ENCODE peak calls at places on chromosomes 5 and 9, in eight cellular contexts. One of them, this sample, is unnamed.

GRCh38 chr5:60959156-60959555 is 14.2 kb downstream of the NDUFAF2 start:
- DNase-seq in upper lobe of right lung: no peak
- DNase-seq in dorsolateral prefrontal cortex: no peak
- DNase-seq in choroid plexus epithelial cell: peak; percentile 52
- DNase-seq in endodermal cell: no peak
- DNase-seq in fibroblast of mammary gland: peak; percentile 49
- DNase-seq in neural progenitor cell: no peak
- DNase-seq in NT2/D1: no peak
- DNase-seq in this sample: no peak

GRCh38 chr5:74464512-74465209 is 175.9 kb downstream of the ENC1 start:
- DNase-seq in upper lobe of right lung: no peak
- DNase-seq in dorsolateral prefrontal cortex: no peak
- DNase-seq in choroid plexus epithelial cell: peak; percentile 40
- DNase-seq in endodermal cell: no peak
- DNase-seq in fibroblast of mammary gland: peak; percentile 35
- DNase-seq in neural progenitor cell: no peak
- DNase-seq in NT2/D1: no peak
- DNase-seq in this sample: no peak

GRCh38 chr5:148384389-148384756 is 615 bp downstream of the FBXO38 start:
- DNase-seq in upper lobe of right lung: no peak
- DNase-seq in dorsolateral prefrontal cortex: no peak
- DNase-seq in choroid plexus epithelial cell: no peak
- DNase-seq in endodermal cell: no peak
- DNase-seq in fibroblast of mammary gland: no peak
- DNase-seq in neural progenitor cell: no peak
- DNase-seq in NT2/D1: no peak
- DNase-seq in this sample: no peak

GRCh38 chr9:85505612-85506011 is 236.1 kb downstream of the AGTPBP1 start:
- DNase-seq in upper lobe of right lung: no peak
- DNase-seq in dorsolateral prefrontal cortex: no peak
- DNase-seq in choroid plexus epithelial cell: no peak
- DNase-seq in endodermal cell: no peak
- DNase-seq in fibroblast of mammary gland: no peak
- DNase-seq in neural progenitor cell: no peak
- DNase-seq in NT2/D1: no peak
- DNase-seq in this sample: no peak

GRCh38 chr9:112472996-112473395 is 13.6 kb upstream of the KIAA1958 start:
- DNase-seq in upper lobe of right lung: no peak
- DNase-seq in dorsolateral prefrontal cortex: no peak
- DNase-seq in choroid plexus epithelial cell: no peak
- DNase-seq in endodermal cell: no peak
- DNase-seq in fibroblast of mammary gland: no peak
- DNase-seq in neural progenitor cell: no peak
- DNase-seq in NT2/D1: no peak
- DNase-seq in this sample: no peak

GRCh38 chr9:93098236-93098946 is 2.4 kb downstream of the CARD19 start:
- DNase-seq in upper lobe of right lung: peak; percentile 93
- DNase-seq in dorsolateral prefrontal cortex: peak; percentile 96
- DNase-seq in choroid plexus epithelial cell: peak; percentile 97
- DNase-seq in endodermal cell: peak; percentile 42
- DNase-seq in fibroblast of mammary gland: peak; percentile 98
- DNase-seq in neural progenitor cell: no peak
- DNase-seq in NT2/D1: no peak
- DNase-seq in this sample: no peak

GRCh38 chr5:88825782-88826110 is 57.2 kb downstream of the MEF2C start:
- DNase-seq in upper lobe of right lung: no peak
- DNase-seq in dorsolateral prefrontal cortex: no peak
- DNase-seq in choroid plexus epithelial cell: peak; percentile 9
- DNase-seq in endodermal cell: no peak
- DNase-seq in fibroblast of mammary gland: no peak
- DNase-seq in neural progenitor cell: no peak
- DNase-seq in NT2/D1: no peak
- DNase-seq in this sample: no peak

GRCh38 chr5:113195197-113195715 is 218.7 kb downstream of the DCP2 start:
- DNase-seq in upper lobe of right lung: no peak
- DNase-seq in dorsolateral prefrontal cortex: no peak
- DNase-seq in choroid plexus epithelial cell: no peak
- DNase-seq in endodermal cell: peak; percentile 17
- DNase-seq in fibroblast of mammary gland: no peak
- DNase-seq in neural progenitor cell: no peak
- DNase-seq in NT2/D1: no peak
- DNase-seq in this sample: no peak

GRCh38 chr5:59390074-59390659 is 503.4 kb downstream of the PDE4D start:
- DNase-seq in upper lobe of right lung: no peak
- DNase-seq in dorsolateral prefrontal cortex: no peak
- DNase-seq in choroid plexus epithelial cell: peak; percentile 62
- DNase-seq in endodermal cell: no peak
- DNase-seq in fibroblast of mammary gland: peak; percentile 30
- DNase-seq in neural progenitor cell: peak; percentile 53
- DNase-seq in NT2/D1: peak; percentile 3
- DNase-seq in this sample: no peak

GRCh38 chr9:74570879-74571512 is 73.9 kb downstream of the RORB start:
- DNase-seq in upper lobe of right lung: no peak
- DNase-seq in dorsolateral prefrontal cortex: no peak
- DNase-seq in choroid plexus epithelial cell: peak; percentile 70
- DNase-seq in endodermal cell: peak; percentile 68
- DNase-seq in fibroblast of mammary gland: peak; percentile 56
- DNase-seq in neural progenitor cell: peak; percentile 21
- DNase-seq in NT2/D1: no peak
- DNase-seq in this sample: no peak

GRCh38 chr9:125995006-125995405 is 247.8 kb downstream of the PBX3 start:
- DNase-seq in upper lobe of right lung: no peak
- DNase-seq in dorsolateral prefrontal cortex: peak; percentile 35
- DNase-seq in choroid plexus epithelial cell: no peak
- DNase-seq in endodermal cell: no peak
- DNase-seq in fibroblast of mammary gland: no peak
- DNase-seq in neural progenitor cell: no peak
- DNase-seq in NT2/D1: no peak
- DNase-seq in this sample: no peak

GRCh38 chr9:27749838-27750237 is 176.6 kb upstream of the C9orf72 start:
- DNase-seq in upper lobe of right lung: no peak
- DNase-seq in dorsolateral prefrontal cortex: peak; percentile 66
- DNase-seq in choroid plexus epithelial cell: no peak
- DNase-seq in endodermal cell: peak; percentile 86
- DNase-seq in fibroblast of mammary gland: no peak
- DNase-seq in neural progenitor cell: no peak
- DNase-seq in NT2/D1: peak; percentile 67
- DNase-seq in this sample: peak; percentile 47

GRCh38 chr9:134766587-134766986 is 114.0 kb upstream of the FCN2 start:
- DNase-seq in upper lobe of right lung: no peak
- DNase-seq in dorsolateral prefrontal cortex: no peak
- DNase-seq in choroid plexus epithelial cell: no peak
- DNase-seq in endodermal cell: no peak
- DNase-seq in fibroblast of mammary gland: no peak
- DNase-seq in neural progenitor cell: no peak
- DNase-seq in NT2/D1: no peak
- DNase-seq in this sample: no peak

GRCh38 chr5:26024774-26025173 is 1013.6 kb downstream of the CDH9 start:
- DNase-seq in upper lobe of right lung: no peak
- DNase-seq in dorsolateral prefrontal cortex: no peak
- DNase-seq in choroid plexus epithelial cell: no peak
- DNase-seq in endodermal cell: peak; percentile 78
- DNase-seq in fibroblast of mammary gland: no peak
- DNase-seq in neural progenitor cell: peak; percentile 41
- DNase-seq in NT2/D1: no peak
- DNase-seq in this sample: peak; percentile 14

GRCh38 chr5:94746731-94747124 is 128.3 kb downstream of the SLF1 start:
- DNase-seq in upper lobe of right lung: no peak
- DNase-seq in dorsolateral prefrontal cortex: no peak
- DNase-seq in choroid plexus epithelial cell: peak; percentile 75
- DNase-seq in endodermal cell: no peak
- DNase-seq in fibroblast of mammary gland: peak; percentile 16
- DNase-seq in neural progenitor cell: no peak
- DNase-seq in NT2/D1: no peak
- DNase-seq in this sample: no peak

GRCh38 chr5:89722538-89722937 is 687.0 kb downstream of the CETN3 start:
- DNase-seq in upper lobe of right lung: no peak
- DNase-seq in dorsolateral prefrontal cortex: no peak
- DNase-seq in choroid plexus epithelial cell: no peak
- DNase-seq in endodermal cell: no peak
- DNase-seq in fibroblast of mammary gland: no peak
- DNase-seq in neural progenitor cell: peak; percentile 12
- DNase-seq in NT2/D1: no peak
- DNase-seq in this sample: no peak

DNA sequence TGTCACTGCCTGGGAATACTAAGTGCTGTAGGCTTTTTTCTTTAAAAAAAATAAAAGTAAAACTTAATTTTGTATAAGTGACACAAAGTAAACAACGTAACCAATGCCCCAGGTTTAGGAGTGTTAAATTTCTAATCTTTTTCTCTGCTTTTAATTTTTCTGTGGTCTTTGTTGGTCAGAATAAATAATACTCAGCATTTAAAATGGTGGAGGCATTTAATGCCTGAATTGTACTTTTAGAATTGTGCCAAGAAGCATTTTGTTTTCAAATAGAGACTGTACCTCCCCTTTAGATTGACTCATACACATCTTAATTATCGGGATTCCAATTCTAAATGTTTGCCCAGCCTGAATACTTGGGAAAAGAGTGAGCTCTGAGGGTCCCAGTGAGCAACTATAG is 1.6 kb downstream of the DMXL1 start:
- DNase-seq in upper lobe of right lung: no peak
- DNase-seq in dorsolateral prefrontal cortex: no peak
- DNase-seq in choroid plexus epithelial cell: no peak
- DNase-seq in endodermal cell: no peak
- DNase-seq in fibroblast of mammary gland: no peak
- DNase-seq in neural progenitor cell: no peak
- DNase-seq in NT2/D1: no peak
- DNase-seq in this sample: no peak
- H3K4me3 ChIP-seq in upper lobe of right lung: peak overlapping the region; percentile 94
- H3K4me3 ChIP-seq in dorsolateral prefrontal cortex: peak overlapping the region; percentile 92
- H3K4me3 ChIP-seq in choroid plexus epithelial cell: no peak overlapping the region
- H3K4me3 ChIP-seq in endodermal cell: peak overlapping the region; percentile 100
- H3K4me3 ChIP-seq in fibroblast of mammary gland: no peak overlapping the region
- H3K4me3 ChIP-seq in neural progenitor cell: peak overlapping the region; percentile 58
- H3K4me3 ChIP-seq in NT2/D1: peak overlapping the region; percentile 8
- H3K4me3 ChIP-seq in this sample: no peak overlapping the region

DNA sequence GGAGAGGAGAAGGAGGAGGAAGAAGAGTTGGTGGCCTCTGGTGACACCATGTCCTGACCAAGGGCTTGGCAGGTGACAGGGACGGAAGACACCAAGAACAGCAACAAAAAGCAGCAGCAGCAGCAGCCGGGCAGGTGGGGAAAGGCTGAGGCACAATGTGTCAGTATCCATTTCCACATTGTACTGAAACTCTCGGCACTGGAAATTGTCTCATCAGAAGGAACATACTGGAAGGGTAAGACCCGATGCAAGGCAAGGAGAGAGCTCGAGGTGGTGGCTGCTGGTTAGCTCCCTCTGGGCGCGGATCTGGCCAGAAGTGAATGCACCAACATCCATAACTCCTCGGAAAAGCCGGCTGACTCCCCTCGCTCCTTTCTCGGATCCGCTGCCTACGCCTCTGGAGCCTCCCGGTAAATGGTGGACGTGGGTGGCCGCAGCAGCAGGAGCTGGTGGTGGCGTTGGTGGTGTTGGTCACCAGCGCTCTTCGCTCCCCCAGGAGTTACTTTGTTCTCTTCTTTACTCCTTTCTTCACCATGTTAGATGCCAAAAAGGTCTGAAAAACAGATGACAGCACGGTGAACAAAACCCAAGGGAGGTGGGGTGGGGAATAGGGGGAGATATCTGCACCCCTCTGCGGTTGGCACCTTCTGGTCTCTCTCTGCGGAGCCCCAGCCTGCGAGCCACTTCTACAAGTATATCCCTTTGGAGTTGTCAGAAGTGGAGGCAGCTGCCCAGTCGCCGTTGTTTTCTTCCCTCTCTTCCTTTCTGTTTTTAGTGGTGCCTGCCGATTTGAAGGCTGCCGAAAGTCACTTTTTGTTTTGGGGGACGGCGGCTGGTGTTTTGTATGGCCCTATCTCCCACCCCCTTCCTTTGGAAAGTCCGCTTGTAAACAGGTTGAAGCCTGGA is 463 bp downstream of the FGF10 start:
- DNase-seq in upper lobe of right lung: peak; percentile 57
- DNase-seq in dorsolateral prefrontal cortex: peak; percentile 71
- DNase-seq in choroid plexus epithelial cell: no peak
- DNase-seq in endodermal cell: peak; percentile 73
- DNase-seq in fibroblast of mammary gland: peak; percentile 44
- DNase-seq in neural progenitor cell: peak; percentile 46
- DNase-seq in NT2/D1: no peak
- DNase-seq in this sample: peak; percentile 30
- H3K4me3 ChIP-seq in upper lobe of right lung: peak overlapping the region; percentile 51
- H3K4me3 ChIP-seq in dorsolateral prefrontal cortex: peak overlapping the region; percentile 65
- H3K4me3 ChIP-seq in choroid plexus epithelial cell: no peak overlapping the region
- H3K4me3 ChIP-seq in endodermal cell: peak overlapping the region; percentile 77
- H3K4me3 ChIP-seq in fibroblast of mammary gland: peak overlapping the region; percentile 60
- H3K4me3 ChIP-seq in neural progenitor cell: peak overlapping the region; percentile 62
- H3K4me3 ChIP-seq in NT2/D1: peak overlapping the region; percentile 30
- H3K4me3 ChIP-seq in this sample: peak overlapping the region; percentile 56

DNA sequence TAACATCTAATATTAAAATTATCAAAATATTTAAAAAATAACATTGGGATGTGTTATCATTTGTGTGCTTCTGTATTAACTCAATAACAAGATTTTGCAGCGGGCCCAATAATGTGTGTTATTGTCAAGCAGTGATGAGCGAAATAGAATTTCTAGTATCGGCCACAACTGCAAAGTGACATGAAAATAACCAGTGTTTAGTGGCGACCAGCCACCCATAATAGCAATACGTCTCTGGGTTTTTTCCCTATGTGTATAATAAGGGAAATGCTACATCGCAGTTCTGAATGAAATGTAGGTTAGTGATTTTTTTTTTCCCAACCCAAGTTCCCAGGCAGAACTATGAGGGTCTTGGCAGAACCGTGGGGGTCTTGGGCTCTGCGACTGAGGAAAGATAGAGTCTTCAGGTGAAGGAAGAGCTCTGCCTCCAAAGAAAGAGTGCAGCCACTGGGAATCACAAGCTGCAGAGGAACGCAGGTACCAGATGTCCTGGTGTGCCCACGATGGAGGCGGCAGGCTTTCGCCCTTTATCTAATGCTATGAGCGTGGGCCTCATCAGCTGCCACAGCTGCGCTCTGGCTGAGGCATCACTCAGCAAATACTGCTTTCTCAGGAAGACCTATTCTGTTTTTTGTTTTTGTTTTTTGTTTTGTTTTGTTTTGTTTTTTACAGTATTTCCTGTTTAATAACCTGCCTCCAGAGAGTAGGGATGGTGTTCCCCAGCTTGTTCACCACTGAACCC is 235.0 kb downstream of the ROR2 start:
- DNase-seq in upper lobe of right lung: no peak
- DNase-seq in dorsolateral prefrontal cortex: no peak
- DNase-seq in choroid plexus epithelial cell: no peak
- DNase-seq in endodermal cell: peak; percentile 7
- DNase-seq in fibroblast of mammary gland: no peak
- DNase-seq in neural progenitor cell: no peak
- DNase-seq in NT2/D1: no peak
- DNase-seq in this sample: no peak
- H3K4me3 ChIP-seq in upper lobe of right lung: peak overlapping the region; percentile 34
- H3K4me3 ChIP-seq in dorsolateral prefrontal cortex: peak overlapping the region; percentile 56
- H3K4me3 ChIP-seq in choroid plexus epithelial cell: peak overlapping the region; percentile 54
- H3K4me3 ChIP-seq in endodermal cell: no peak overlapping the region
- H3K4me3 ChIP-seq in fibroblast of mammary gland: no peak overlapping the region
- H3K4me3 ChIP-seq in neural progenitor cell: no peak overlapping the region
- H3K4me3 ChIP-seq in NT2/D1: no peak overlapping the region
- H3K4me3 ChIP-seq in this sample: no peak overlapping the region

DNA sequence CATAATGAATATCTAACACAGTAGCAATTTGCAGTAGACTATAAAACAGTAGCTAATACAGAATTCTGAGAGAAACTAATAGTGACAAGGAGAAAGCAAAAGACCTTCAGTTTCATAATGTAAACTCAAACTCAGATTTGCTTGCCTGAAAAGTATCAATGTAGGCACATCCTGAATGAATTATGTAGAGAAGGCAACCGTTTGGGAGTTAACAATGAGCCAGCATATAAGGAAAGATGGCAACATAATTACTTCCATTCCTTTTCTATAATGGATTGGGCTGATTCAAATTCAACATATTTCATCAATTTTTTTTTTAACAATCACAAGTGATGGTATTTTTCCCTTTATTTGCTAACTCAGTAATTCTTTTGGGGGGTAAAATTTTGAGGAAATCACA is 261.6 kb downstream of the SEMA5A start:
- DNase-seq in upper lobe of right lung: no peak
- DNase-seq in dorsolateral prefrontal cortex: no peak
- DNase-seq in choroid plexus epithelial cell: no peak
- DNase-seq in endodermal cell: no peak
- DNase-seq in fibroblast of mammary gland: no peak
- DNase-seq in neural progenitor cell: no peak
- DNase-seq in NT2/D1: no peak
- DNase-seq in this sample: no peak
- H3K4me3 ChIP-seq in upper lobe of right lung: no peak overlapping the region
- H3K4me3 ChIP-seq in dorsolateral prefrontal cortex: no peak overlapping the region
- H3K4me3 ChIP-seq in choroid plexus epithelial cell: no peak overlapping the region
- H3K4me3 ChIP-seq in endodermal cell: no peak overlapping the region
- H3K4me3 ChIP-seq in fibroblast of mammary gland: no peak overlapping the region
- H3K4me3 ChIP-seq in neural progenitor cell: no peak overlapping the region
- H3K4me3 ChIP-seq in NT2/D1: no peak overlapping the region
- H3K4me3 ChIP-seq in this sample: no peak overlapping the region